ENCODE peak calls at places on chromosomes 6 and 20, in seven cellular contexts. One of them, this sample, is unnamed.

GRCh38 chr6:167839343-167839742 is 12.6 kb downstream of the AFDN start:
- DNase-seq in frontal cortex: no peak
- DNase-seq in stimulated activated CD8-positive, alpha-beta memory T cell treated with anti-CD3 and anti-CD28 coated beads, Interleukin-2, amount 100 ng/mL, for 1 hour: no peak
- DNase-seq in NCI-H1105: no peak
- DNase-seq in activated gamma-delta T cell treated with anti-CD3 and anti-CD28 coated beads, Interleukin-2, amount 50 U/mL, for 16 hours: no peak
- DNase-seq in left ventricle myocardium inferior: no peak
- DNase-seq in progenitor cell of endocrine pancreas: no peak
- DNase-seq in this sample: no peak

GRCh38 chr20:10497283-10497682 is 62.2 kb downstream of the SLX4IP start:
- DNase-seq in frontal cortex: no peak
- DNase-seq in stimulated activated CD8-positive, alpha-beta memory T cell treated with anti-CD3 and anti-CD28 coated beads, Interleukin-2, amount 100 ng/mL, for 1 hour: no peak
- DNase-seq in NCI-H1105: no peak
- DNase-seq in activated gamma-delta T cell treated with anti-CD3 and anti-CD28 coated beads, Interleukin-2, amount 50 U/mL, for 16 hours: no peak
- DNase-seq in left ventricle myocardium inferior: no peak
- DNase-seq in progenitor cell of endocrine pancreas: no peak
- DNase-seq in this sample: no peak

GRCh38 chr6:18674346-18674745 is 287.2 kb downstream of the RNF144B start:
- DNase-seq in frontal cortex: no peak
- DNase-seq in stimulated activated CD8-positive, alpha-beta memory T cell treated with anti-CD3 and anti-CD28 coated beads, Interleukin-2, amount 100 ng/mL, for 1 hour: no peak
- DNase-seq in NCI-H1105: no peak
- DNase-seq in activated gamma-delta T cell treated with anti-CD3 and anti-CD28 coated beads, Interleukin-2, amount 50 U/mL, for 16 hours: no peak
- DNase-seq in left ventricle myocardium inferior: no peak
- DNase-seq in progenitor cell of endocrine pancreas: no peak
- DNase-seq in this sample: no peak

GRCh38 chr6:119079288-119079809 is 885 bp upstream of the FAM184A start:
- DNase-seq in frontal cortex: no peak
- DNase-seq in stimulated activated CD8-positive, alpha-beta memory T cell treated with anti-CD3 and anti-CD28 coated beads, Interleukin-2, amount 100 ng/mL, for 1 hour: no peak
- DNase-seq in NCI-H1105: peak
- DNase-seq in activated gamma-delta T cell treated with anti-CD3 and anti-CD28 coated beads, Interleukin-2, amount 50 U/mL, for 16 hours: no peak
- DNase-seq in left ventricle myocardium inferior: no peak
- DNase-seq in progenitor cell of endocrine pancreas: no peak
- DNase-seq in this sample: no peak

GRCh38 chr6:31441368-31442267 is 38.2 kb downstream of the MICA start:
- DNase-seq in frontal cortex: peak
- DNase-seq in stimulated activated CD8-positive, alpha-beta memory T cell treated with anti-CD3 and anti-CD28 coated beads, Interleukin-2, amount 100 ng/mL, for 1 hour: peak
- DNase-seq in NCI-H1105: peak
- DNase-seq in activated gamma-delta T cell treated with anti-CD3 and anti-CD28 coated beads, Interleukin-2, amount 50 U/mL, for 16 hours: peak
- DNase-seq in left ventricle myocardium inferior: peak
- DNase-seq in progenitor cell of endocrine pancreas: peak
- DNase-seq in this sample: peak

GRCh38 chr20:64233725-64234124 is 21.8 kb upstream of the PCMTD2 start:
- DNase-seq in frontal cortex: no peak
- DNase-seq in stimulated activated CD8-positive, alpha-beta memory T cell treated with anti-CD3 and anti-CD28 coated beads, Interleukin-2, amount 100 ng/mL, for 1 hour: no peak
- DNase-seq in NCI-H1105: no peak
- DNase-seq in activated gamma-delta T cell treated with anti-CD3 and anti-CD28 coated beads, Interleukin-2, amount 50 U/mL, for 16 hours: no peak
- DNase-seq in left ventricle myocardium inferior: peak
- DNase-seq in progenitor cell of endocrine pancreas: no peak
- DNase-seq in this sample: peak

GRCh38 chr6:138093632-138094031 is 13.6 kb downstream of the PERP start:
- DNase-seq in frontal cortex: no peak
- DNase-seq in stimulated activated CD8-positive, alpha-beta memory T cell treated with anti-CD3 and anti-CD28 coated beads, Interleukin-2, amount 100 ng/mL, for 1 hour: no peak
- DNase-seq in NCI-H1105: no peak
- DNase-seq in activated gamma-delta T cell treated with anti-CD3 and anti-CD28 coated beads, Interleukin-2, amount 50 U/mL, for 16 hours: no peak
- DNase-seq in left ventricle myocardium inferior: no peak
- DNase-seq in progenitor cell of endocrine pancreas: no peak
- DNase-seq in this sample: no peak

GRCh38 chr6:55046869-55047422 is 127.4 kb upstream of the HCRTR2 start:
- DNase-seq in frontal cortex: no peak
- DNase-seq in stimulated activated CD8-positive, alpha-beta memory T cell treated with anti-CD3 and anti-CD28 coated beads, Interleukin-2, amount 100 ng/mL, for 1 hour: no peak
- DNase-seq in NCI-H1105: peak
- DNase-seq in activated gamma-delta T cell treated with anti-CD3 and anti-CD28 coated beads, Interleukin-2, amount 50 U/mL, for 16 hours: no peak
- DNase-seq in left ventricle myocardium inferior: no peak
- DNase-seq in progenitor cell of endocrine pancreas: no peak
- DNase-seq in this sample: no peak

GRCh38 chr20:37538003-37538402 is 10.3 kb upstream of the BLCAP start:
- DNase-seq in frontal cortex: no peak
- DNase-seq in stimulated activated CD8-positive, alpha-beta memory T cell treated with anti-CD3 and anti-CD28 coated beads, Interleukin-2, amount 100 ng/mL, for 1 hour: no peak
- DNase-seq in NCI-H1105: no peak
- DNase-seq in activated gamma-delta T cell treated with anti-CD3 and anti-CD28 coated beads, Interleukin-2, amount 50 U/mL, for 16 hours: no peak
- DNase-seq in left ventricle myocardium inferior: no peak
- DNase-seq in progenitor cell of endocrine pancreas: no peak
- DNase-seq in this sample: no peak

GRCh38 chr20:24957326-24957996 is 8.4 kb downstream of the CST7 start:
- DNase-seq in frontal cortex: no peak
- DNase-seq in stimulated activated CD8-positive, alpha-beta memory T cell treated with anti-CD3 and anti-CD28 coated beads, Interleukin-2, amount 100 ng/mL, for 1 hour: no peak
- DNase-seq in NCI-H1105: no peak
- DNase-seq in activated gamma-delta T cell treated with anti-CD3 and anti-CD28 coated beads, Interleukin-2, amount 50 U/mL, for 16 hours: no peak
- DNase-seq in left ventricle myocardium inferior: no peak
- DNase-seq in progenitor cell of endocrine pancreas: no peak
- DNase-seq in this sample: no peak

GRCh38 chr6:29965873-29966601 is 23.7 kb downstream of the HLA-A start:
- DNase-seq in frontal cortex: peak
- DNase-seq in stimulated activated CD8-positive, alpha-beta memory T cell treated with anti-CD3 and anti-CD28 coated beads, Interleukin-2, amount 100 ng/mL, for 1 hour: no peak
- DNase-seq in NCI-H1105: peak
- DNase-seq in activated gamma-delta T cell treated with anti-CD3 and anti-CD28 coated beads, Interleukin-2, amount 50 U/mL, for 16 hours: no peak
- DNase-seq in left ventricle myocardium inferior: peak
- DNase-seq in progenitor cell of endocrine pancreas: no peak
- DNase-seq in this sample: peak

GRCh38 chr20:50251992-50252491 is 61.4 kb downstream of the CEBPB start:
- DNase-seq in frontal cortex: no peak
- DNase-seq in stimulated activated CD8-positive, alpha-beta memory T cell treated with anti-CD3 and anti-CD28 coated beads, Interleukin-2, amount 100 ng/mL, for 1 hour: no peak
- DNase-seq in NCI-H1105: no peak
- DNase-seq in activated gamma-delta T cell treated with anti-CD3 and anti-CD28 coated beads, Interleukin-2, amount 50 U/mL, for 16 hours: no peak
- DNase-seq in left ventricle myocardium inferior: no peak
- DNase-seq in progenitor cell of endocrine pancreas: no peak
- DNase-seq in this sample: no peak

GRCh38 chr20:57748601-57749130 is 38.9 kb upstream of the PMEPA1 start:
- DNase-seq in frontal cortex: peak
- DNase-seq in stimulated activated CD8-positive, alpha-beta memory T cell treated with anti-CD3 and anti-CD28 coated beads, Interleukin-2, amount 100 ng/mL, for 1 hour: peak
- DNase-seq in NCI-H1105: peak
- DNase-seq in activated gamma-delta T cell treated with anti-CD3 and anti-CD28 coated beads, Interleukin-2, amount 50 U/mL, for 16 hours: peak
- DNase-seq in left ventricle myocardium inferior: peak
- DNase-seq in progenitor cell of endocrine pancreas: no peak
- DNase-seq in this sample: peak

GRCh38 chr6:42292002-42292735 is 74.5 kb upstream of the MRPS10 start:
- DNase-seq in frontal cortex: no peak
- DNase-seq in stimulated activated CD8-positive, alpha-beta memory T cell treated with anti-CD3 and anti-CD28 coated beads, Interleukin-2, amount 100 ng/mL, for 1 hour: no peak
- DNase-seq in NCI-H1105: no peak
- DNase-seq in activated gamma-delta T cell treated with anti-CD3 and anti-CD28 coated beads, Interleukin-2, amount 50 U/mL, for 16 hours: peak
- DNase-seq in left ventricle myocardium inferior: no peak
- DNase-seq in progenitor cell of endocrine pancreas: no peak
- DNase-seq in this sample: no peak

GRCh38 chr6:72946766-72947165 is 278.5 kb downstream of the KHDC1L start:
- DNase-seq in frontal cortex: no peak
- DNase-seq in stimulated activated CD8-positive, alpha-beta memory T cell treated with anti-CD3 and anti-CD28 coated beads, Interleukin-2, amount 100 ng/mL, for 1 hour: no peak
- DNase-seq in NCI-H1105: no peak
- DNase-seq in activated gamma-delta T cell treated with anti-CD3 and anti-CD28 coated beads, Interleukin-2, amount 50 U/mL, for 16 hours: no peak
- DNase-seq in left ventricle myocardium inferior: no peak
- DNase-seq in progenitor cell of endocrine pancreas: no peak
- DNase-seq in this sample: no peak

GRCh38 chr6:149211046-149211571 is 106.4 kb upstream of the TAB2 start:
- DNase-seq in frontal cortex: no peak
- DNase-seq in stimulated activated CD8-positive, alpha-beta memory T cell treated with anti-CD3 and anti-CD28 coated beads, Interleukin-2, amount 100 ng/mL, for 1 hour: no peak
- DNase-seq in NCI-H1105: no peak
- DNase-seq in activated gamma-delta T cell treated with anti-CD3 and anti-CD28 coated beads, Interleukin-2, amount 50 U/mL, for 16 hours: peak
- DNase-seq in left ventricle myocardium inferior: no peak
- DNase-seq in progenitor cell of endocrine pancreas: no peak
- DNase-seq in this sample: no peak

GRCh38 chr20:32820000-32820697 is 395 bp downstream of the MAPRE1 start:
- DNase-seq in frontal cortex: no peak
- DNase-seq in stimulated activated CD8-positive, alpha-beta memory T cell treated with anti-CD3 and anti-CD28 coated beads, Interleukin-2, amount 100 ng/mL, for 1 hour: peak
- DNase-seq in NCI-H1105: peak
- DNase-seq in activated gamma-delta T cell treated with anti-CD3 and anti-CD28 coated beads, Interleukin-2, amount 50 U/mL, for 16 hours: peak
- DNase-seq in left ventricle myocardium inferior: peak
- DNase-seq in progenitor cell of endocrine pancreas: peak
- DNase-seq in this sample: peak

GRCh38 chr6:105094133-105094640 is 85.6 kb downstream of the POPDC3 start:
- DNase-seq in frontal cortex: no peak
- DNase-seq in stimulated activated CD8-positive, alpha-beta memory T cell treated with anti-CD3 and anti-CD28 coated beads, Interleukin-2, amount 100 ng/mL, for 1 hour: no peak
- DNase-seq in NCI-H1105: no peak
- DNase-seq in activated gamma-delta T cell treated with anti-CD3 and anti-CD28 coated beads, Interleukin-2, amount 50 U/mL, for 16 hours: no peak
- DNase-seq in left ventricle myocardium inferior: no peak
- DNase-seq in progenitor cell of endocrine pancreas: no peak
- DNase-seq in this sample: no peak

GRCh38 chr6:56235245-56235644 is 12.1 kb downstream of the COL21A1 start:
- DNase-seq in frontal cortex: no peak
- DNase-seq in stimulated activated CD8-positive, alpha-beta memory T cell treated with anti-CD3 and anti-CD28 coated beads, Interleukin-2, amount 100 ng/mL, for 1 hour: no peak
- DNase-seq in NCI-H1105: no peak
- DNase-seq in activated gamma-delta T cell treated with anti-CD3 and anti-CD28 coated beads, Interleukin-2, amount 50 U/mL, for 16 hours: no peak
- DNase-seq in left ventricle myocardium inferior: no peak
- DNase-seq in progenitor cell of endocrine pancreas: no peak
- DNase-seq in this sample: no peak

GRCh38 chr20:15076785-15077184 is 739.4 kb upstream of the FLRT3 start:
- DNase-seq in frontal cortex: no peak
- DNase-seq in stimulated activated CD8-positive, alpha-beta memory T cell treated with anti-CD3 and anti-CD28 coated beads, Interleukin-2, amount 100 ng/mL, for 1 hour: no peak
- DNase-seq in NCI-H1105: peak
- DNase-seq in activated gamma-delta T cell treated with anti-CD3 and anti-CD28 coated beads, Interleukin-2, amount 50 U/mL, for 16 hours: no peak
- DNase-seq in left ventricle myocardium inferior: no peak
- DNase-seq in progenitor cell of endocrine pancreas: no peak
- DNase-seq in this sample: no peak

GRCh38 chr6:168165373-168165772 is 86.4 kb upstream of the FRMD1 start:
- DNase-seq in frontal cortex: no peak
- DNase-seq in stimulated activated CD8-positive, alpha-beta memory T cell treated with anti-CD3 and anti-CD28 coated beads, Interleukin-2, amount 100 ng/mL, for 1 hour: no peak
- DNase-seq in NCI-H1105: no peak
- DNase-seq in activated gamma-delta T cell treated with anti-CD3 and anti-CD28 coated beads, Interleukin-2, amount 50 U/mL, for 16 hours: no peak
- DNase-seq in left ventricle myocardium inferior: no peak
- DNase-seq in progenitor cell of endocrine pancreas: no peak
- DNase-seq in this sample: no peak

GRCh38 chr6:109892451-109893435 is 85.4 kb upstream of the GPR6 start:
- DNase-seq in frontal cortex: no peak
- DNase-seq in stimulated activated CD8-positive, alpha-beta memory T cell treated with anti-CD3 and anti-CD28 coated beads, Interleukin-2, amount 100 ng/mL, for 1 hour: no peak
- DNase-seq in NCI-H1105: peak
- DNase-seq in activated gamma-delta T cell treated with anti-CD3 and anti-CD28 coated beads, Interleukin-2, amount 50 U/mL, for 16 hours: no peak
- DNase-seq in left ventricle myocardium inferior: no peak
- DNase-seq in progenitor cell of endocrine pancreas: no peak
- DNase-seq in this sample: no peak

This sample was measured in psoas muscle.